ENCODE peak calls at places on chromosomes 5 and 9, in ten cellular contexts. I is tibial nerve; U is NCI-H1092; X is right cardiac atrium; E is SJSA1; R is NCI-H2171; W is activated CD4-positive, alpha-beta T cell treated with anti-CD3 and anti-CD28 coated beads, Interleukin-2, amount 50 U/mL, for 4 hours; F is heart right ventricle; A is NCI-H1417 treated with DMSO at 0.1 percent for 48 hours; N is AG08395. L is an unnamed sample.

GRCh38 chr5:35821513-35821912 is 35.2 kb upstream of the IL7R start:
- DNase-seq in R (no peak), U (no peak), A (no peak), F (no peak), E (no peak), W (no peak), I (no peak), N (no peak), X (no peak), L (no peak)

GRCh38 chr5:149917073-149917676 is 27.4 kb downstream of the PDE6A start:
- DNase-seq in F (no peak), W (no peak), R (no peak), N (no peak), U (no peak), X (no peak), I (no peak), A (no peak), E (no peak), L (no peak)

GRCh38 chr5:151123897-151124751 is 33.5 kb downstream of the ANXA6 start:
- DNase-seq in E (no peak), R (peak), A (no peak), I (no peak), U (peak), X (peak), F (peak), W (no peak), N (peak), L (no peak)

GRCh38 chr9:14323969-14324366 is 10.0 kb upstream of the NFIB start:
- DNase-seq in A (no peak), R (no peak), X (no peak), F (no peak), U (no peak), E (no peak), N (no peak), W (no peak), I (no peak), L (no peak)

GRCh38 chr5:91119941-91120850 is 262.9 kb downstream of the ARRDC3 start:
- DNase-seq in X (peak), I (peak), R (no peak), F (no peak), W (no peak), A (no peak), N (no peak), U (no peak), E (no peak), L (no peak)

GRCh38 chr5:5288236-5288635 is 134.2 kb upstream of the ICE1 start:
- DNase-seq in F (no peak), A (no peak), W (no peak), U (no peak), E (no peak), X (no peak), R (no peak), N (no peak), I (no peak), L (no peak)

GRCh38 chr9:121557581-121558422 is 58.2 kb upstream of the GGTA1 start:
- DNase-seq in E (peak), I (peak), N (peak), U (no peak), A (no peak), W (no peak), X (peak), R (no peak), F (peak), L (no peak)

GRCh38 chr5:140162275-140162674 is 12.7 kb upstream of the CYSTM1 start:
- DNase-seq in X (no peak), E (no peak), R (no peak), F (no peak), W (no peak), A (no peak), N (no peak), I (no peak), U (no peak), L (no peak)

GRCh38 chr9:98333703-98334582 is 78.5 kb upstream of the TBC1D2 start:
- DNase-seq in A (no peak), U (no peak), X (no peak), E (peak), I (no peak), R (no peak), W (no peak), F (no peak), N (peak), L (no peak)

GRCh38 chr5:40480392-40480791 is 199.3 kb upstream of the PTGER4 start:
- DNase-seq in W (peak), U (no peak), I (no peak), R (no peak), X (no peak), N (no peak), E (no peak), F (no peak), A (no peak), L (no peak)

GRCh38 chr5:176778921-176779465 is 31.4 kb upstream of the UNC5A start:
- DNase-seq in N (no peak), E (peak), I (no peak), R (no peak), U (no peak), A (no peak), F (no peak), X (no peak), W (no peak), L (no peak)

GRCh38 chr5:35900997-35901396 is 37.4 kb downstream of the CAPSL start:
- DNase-seq in N (no peak), E (no peak), R (peak), F (no peak), U (no peak), X (no peak), I (no peak), W (no peak), A (no peak), L (no peak)

L was measured in NCI-H187 treated with DMSO at 0.1 percent for 48 hours.